ENCODE peak calls at places on chromosomes 7 and 10, in five cellular contexts. H is H9, A is fibroblast of lung, W is transverse colon, R is left ventricle myocardium inferior. D is an unnamed sample. For H3K4me1, the result is how much of the 10 kb centered on the place peaks cover.

GRCh38 chr7:102916881-102917280 is 4.1 kb downstream of the LRRC17 start:
- DNase-seq in H (no peak), A (peak), W (no peak), R (no peak), D (no peak)

GRCh38 chr10:48901152-48901705 is 38.4 kb downstream of the LRRC18 start:
- DNase-seq in A (no peak), W (no peak), R (no peak), H (no peak), D (no peak)

GRCh38 chr10:132563485-132564248 is 26.1 kb downstream of the INPP5A start:
- DNase-seq in W (peak), A (peak), H (peak), R (no peak), D (no peak)

GRCh38 chr7:147535619-147536200 is 1054.9 kb upstream of the C7orf33 start:
- DNase-seq in A (peak), R (no peak), H (no peak), W (no peak), D (no peak)

GRCh38 chr10:100886946-100887345 is 25.8 kb upstream of the SLF2 start:
- DNase-seq in H (peak), A (no peak), R (peak), W (no peak), D (peak)

GRCh38 chr7:136138991-136139390 is 161.8 kb upstream of the MTPN start:
- DNase-seq in H (no peak), W (no peak), A (no peak), R (no peak), D (no peak)

GRCh38 chr7:2497500-2498336 is 21.5 kb upstream of the GRIFIN start:
- DNase-seq in R (no peak), H (no peak), A (no peak), W (no peak), D (no peak)

GRCh38 chr10:71044720-71045119 is 156.4 kb upstream of the PCBD1 start:
- DNase-seq in W (no peak), R (no peak), H (no peak), A (no peak), D (no peak)

GRCh38 chr7:54757711-54758110 is 1.3 kb downstream of the SEC61G start:
- DNase-seq in R (no peak), H (no peak), A (no peak), W (no peak), D (no peak)

GRCh38 chr10:63423489-63423888 is 42.3 kb downstream of the JMJD1C start:
- DNase-seq in W (no peak), R (no peak), H (no peak), A (no peak), D (no peak)

GRCh38 chr7:103113164-103113563 is 35.7 kb downstream of the NAPEPLD start:
- DNase-seq in A (peak), R (no peak), W (no peak), H (no peak), D (no peak)

GRCh38 chr10:132685121-132685891 is 100.6 kb downstream of the NKX6-2 start:
- DNase-seq in A (peak), W (peak), R (peak), H (peak), D (peak)

GRCh38 chr7:100825760-100826545 is 1.4 kb downstream of the EPHB4 start:
- DNase-seq in W (no peak), R (no peak), A (peak), H (no peak), D (no peak)

GRCh38 chr7:77538186-77538907 is 1.3 kb downstream of the PTPN12 start:
- DNase-seq in R (peak), W (peak), H (peak), A (peak), D (peak)

GRCh38 chr7:77536413-77537135 is 521 bp upstream of the PTPN12 start:
- DNase-seq in H (peak), A (peak), R (peak), W (peak), D (peak)

GRCh38 chr7:77538908-77539212 is 1.8 kb downstream of the PTPN12 start:
- DNase-seq in H (no peak), A (no peak), W (no peak), R (no peak), D (no peak)

GRCh38 chr7:77537136-77537594 is at the start of gene PTPN12:
- DNase-seq in A (no peak), H (no peak), W (no peak), R (no peak), D (peak)

DNA sequence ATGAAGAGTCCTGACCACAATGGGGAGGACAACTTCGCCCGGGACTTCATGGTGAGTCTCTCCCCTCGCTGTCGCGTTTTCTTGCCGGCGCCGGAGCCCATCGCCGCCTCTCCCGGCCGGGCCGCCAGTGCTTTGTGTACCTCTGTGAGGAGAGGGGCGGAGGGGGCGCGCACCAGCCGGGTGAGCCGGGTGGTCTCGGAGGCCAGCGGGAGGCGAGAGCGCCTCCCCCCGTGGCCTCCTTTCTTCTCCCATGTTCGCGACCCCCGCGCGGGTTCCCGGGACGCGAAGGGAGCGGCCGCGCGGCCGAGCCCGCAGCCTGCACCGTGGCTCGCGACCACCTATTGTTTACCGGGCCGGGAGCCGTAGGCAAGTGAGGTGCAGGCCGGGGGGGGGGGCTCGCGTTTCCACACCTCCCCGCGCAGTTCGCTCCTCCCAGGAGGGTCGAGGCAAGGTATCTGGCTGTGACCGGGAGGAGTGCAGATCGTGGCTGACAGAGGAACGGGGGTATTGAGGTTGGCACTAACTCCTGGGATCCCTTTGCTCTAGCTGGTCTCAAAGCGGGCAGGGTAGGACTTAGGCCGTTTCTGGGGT is 595 bp downstream of the PTPN12 start:
- DNase-seq in R (peak), A (peak), H (no peak), W (peak), D (peak)
- H3K4me1 ChIP-seq in R (half or more), A (under half), H (under half), W (under half), D (under half)

GRCh38 chr10:127227027-127227426 is 30.6 kb upstream of the INSYN2A start:
- DNase-seq in H (no peak), W (no peak), A (no peak), R (no peak), D (no peak)
- H3K27ac ChIP-seq in H (no peak), W (no peak), A (no peak), R (no peak), D (no peak)

GRCh38 chr7:46357851-46358250 is 436.8 kb upstream of the IGFBP3 start:
- DNase-seq in H (no peak), W (no peak), A (no peak), R (no peak), D (no peak)

GRCh38 chr7:46363688-46364087 is 442.6 kb upstream of the IGFBP3 start:
- DNase-seq in H (no peak), R (no peak), A (no peak), W (no peak), D (peak)

GRCh38 chr7:46357290-46357689 is 436.2 kb upstream of the IGFBP3 start:
- DNase-seq in R (no peak), A (no peak), W (no peak), H (no peak), D (no peak)

GRCh38 chr7:46360255-46360654 is 439.2 kb upstream of the IGFBP3 start:
- DNase-seq in R (no peak), A (no peak), H (no peak), W (no peak), D (no peak)

DNA sequence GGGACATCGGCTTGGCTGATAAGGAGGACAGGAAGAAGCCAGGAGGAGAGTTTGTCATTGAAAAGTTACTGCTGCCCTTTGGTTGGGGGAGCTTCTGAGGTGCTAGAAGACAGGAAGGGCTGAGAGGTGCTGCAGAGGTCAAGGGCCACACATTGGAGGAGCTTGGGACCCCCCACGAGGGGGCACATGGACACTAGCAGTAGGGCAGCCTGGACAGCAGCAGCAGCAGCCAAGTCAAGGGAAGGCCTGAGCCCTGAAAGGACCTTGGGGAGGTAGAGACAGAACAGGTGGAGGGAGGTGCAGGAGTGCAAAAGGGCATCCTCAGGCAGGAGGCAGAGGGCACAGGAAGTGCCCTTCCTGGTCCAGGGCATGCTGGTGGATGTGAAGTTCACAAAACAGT is 439.7 kb upstream of the IGFBP3 start:
- DNase-seq in H (no peak), A (no peak), R (no peak), W (no peak), D (no peak)
- TF ChIP-seq CTCF in H (no peak), A (no peak), R (no peak), W (no peak), D (no peak)

GRCh38 chr7:22860337-22860736 is 37.7 kb upstream of the TOMM7 start:
- DNase-seq in W (no peak), R (no peak), A (no peak), H (no peak), D (no peak)

GRCh38 chr7:22859676-22860290 is 37.1 kb upstream of the TOMM7 start:
- DNase-seq in R (no peak), H (no peak), A (peak), W (no peak), D (no peak)

GRCh38 chr7:22863156-22863899 is 40.7 kb upstream of the TOMM7 start:
- DNase-seq in W (no peak), A (no peak), R (no peak), H (no peak), D (no peak)

GRCh38 chr7:22860784-22861482 is 38.3 kb upstream of the TOMM7 start:
- DNase-seq in A (no peak), H (no peak), R (no peak), W (no peak), D (no peak)

GRCh38 chr7:22861576-22861975 is 38.9 kb upstream of the TOMM7 start:
- DNase-seq in H (no peak), R (no peak), W (no peak), A (no peak), D (no peak)
- H3K4me1 ChIP-seq in H (under half), R (half or more), W (under half), A (under half), D (under half)

GRCh38 chr7:122415510-122415909 is 111.0 kb upstream of the FEZF1 start:
- DNase-seq in W (no peak), A (no peak), R (no peak), H (no peak), D (no peak)
- H3K27ac ChIP-seq in W (no peak), A (no peak), R (no peak), H (no peak), D (no peak)

DNA sequence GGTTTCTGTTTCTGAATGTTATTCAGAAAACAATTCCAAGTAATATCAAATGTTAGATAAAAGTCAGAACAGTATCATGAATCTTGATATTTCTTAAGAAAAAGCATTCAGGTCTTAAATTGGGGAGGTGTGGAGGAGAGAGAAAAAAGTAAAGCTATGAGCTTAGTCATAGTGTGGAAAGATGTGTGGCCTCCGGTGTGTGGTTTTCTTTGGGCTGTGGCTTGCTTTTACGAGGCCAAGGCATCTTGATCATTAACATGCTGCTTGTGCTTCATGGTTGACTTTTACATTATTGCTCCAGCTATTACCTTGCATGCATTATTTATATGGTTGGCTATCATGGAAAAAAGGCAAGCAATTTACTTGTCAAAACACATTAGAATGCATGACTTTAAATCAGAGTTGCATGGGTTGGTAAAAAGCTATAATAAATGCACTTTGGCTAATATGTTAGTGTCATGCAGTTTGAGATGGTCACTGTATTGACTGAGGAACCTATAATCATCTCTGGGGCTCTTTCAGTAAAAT is 300.7 kb upstream of the ADARB2 start:
- DNase-seq in W (no peak), A (no peak), H (no peak), R (no peak), D (no peak)
- TF ChIP-seq CTCF in W (no peak), A (no peak), H (no peak), R (no peak), D (no peak)

GRCh38 chr10:102620138-102620591 is 24.1 kb upstream of the TRIM8 start:
- DNase-seq in A (no peak), R (peak), H (no peak), W (peak), D (no peak)
- H3K4me1 ChIP-seq in A (under half), R (half or more), H (under half), W (half or more), D (under half)

GRCh38 chr7:20348408-20348807 is 17.7 kb downstream of the ITGB8 start:
- DNase-seq in W (no peak), A (no peak), R (no peak), H (no peak), D (no peak)

GRCh38 chr7:20351901-20352300 is 21.2 kb downstream of the ITGB8 start:
- DNase-seq in A (peak), R (no peak), W (no peak), H (no peak), D (no peak)

GRCh38 chr7:20350518-20350951 is 19.8 kb downstream of the ITGB8 start:
- DNase-seq in W (peak), R (no peak), A (peak), H (no peak), D (no peak)

GRCh38 chr7:20352573-20353304 is 22.0 kb downstream of the ITGB8 start:
- DNase-seq in R (no peak), A (peak), H (no peak), W (no peak), D (no peak)

GRCh38 chr7:20350996-20351692 is 20.4 kb downstream of the ITGB8 start:
- DNase-seq in R (no peak), W (no peak), H (no peak), A (no peak), D (no peak)
- H3K27ac ChIP-seq in R (no peak), W (peak), H (no peak), A (no peak), D (no peak)

GRCh38 chr7:99452541-99452940 is 13.4 kb downstream of the ATP5MF start:
- DNase-seq in A (no peak), R (no peak), W (no peak), H (no peak), D (no peak)

GRCh38 chr7:99451936-99452335 is 13.2 kb downstream of the CPSF4 start:
- DNase-seq in A (no peak), R (peak), H (no peak), W (no peak), D (no peak)

GRCh38 chr7:99448855-99449254 is 10.1 kb downstream of the CPSF4 start:
- DNase-seq in H (no peak), A (no peak), R (no peak), W (no peak), D (no peak)

GRCh38 chr7:99446096-99446495 is 7.4 kb downstream of the CPSF4 start:
- DNase-seq in R (no peak), A (peak), H (no peak), W (no peak), D (no peak)

DNA sequence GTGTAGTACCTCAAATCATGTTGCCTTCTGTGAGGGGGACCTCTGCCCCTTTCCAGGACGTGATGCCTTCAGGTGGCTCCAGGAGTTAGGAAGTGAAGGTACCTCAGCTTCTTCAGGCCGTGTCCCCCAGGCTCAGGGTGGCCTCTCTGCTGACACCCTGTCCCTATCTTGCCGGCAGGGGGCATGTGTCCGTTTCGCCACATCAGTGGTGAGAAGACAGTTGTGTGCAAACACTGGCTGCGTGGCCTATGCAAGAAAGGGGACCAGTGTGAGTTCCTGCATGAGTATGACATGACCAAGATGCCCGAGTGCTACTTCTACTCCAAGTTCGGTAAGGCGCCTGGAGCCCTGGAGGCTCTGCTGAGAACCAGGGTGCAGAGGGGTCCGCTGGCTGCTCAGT is 9.2 kb downstream of the CPSF4 start:
- DNase-seq in W (no peak), H (no peak), A (no peak), R (no peak), D (no peak)
- TF ChIP-seq CTCF in W (no peak), H (peak), A (no peak), R (no peak), D (no peak)

GRCh38 chr10:14605231-14605925 is 169.3 kb downstream of the FAM107B start:
- DNase-seq in A (peak), W (no peak), R (no peak), H (peak), D (no peak)

GRCh38 chr10:14603539-14604102 is 171.1 kb downstream of the FAM107B start:
- DNase-seq in A (no peak), H (peak), W (no peak), R (no peak), D (no peak)

GRCh38 chr10:14602807-14603538 is 171.7 kb downstream of the FAM107B start:
- DNase-seq in H (no peak), R (no peak), A (no peak), W (no peak), D (no peak)

GRCh38 chr10:14606633-14607032 is 168.1 kb downstream of the FAM107B start:
- DNase-seq in H (no peak), R (no peak), A (no peak), W (no peak), D (no peak)

DNA sequence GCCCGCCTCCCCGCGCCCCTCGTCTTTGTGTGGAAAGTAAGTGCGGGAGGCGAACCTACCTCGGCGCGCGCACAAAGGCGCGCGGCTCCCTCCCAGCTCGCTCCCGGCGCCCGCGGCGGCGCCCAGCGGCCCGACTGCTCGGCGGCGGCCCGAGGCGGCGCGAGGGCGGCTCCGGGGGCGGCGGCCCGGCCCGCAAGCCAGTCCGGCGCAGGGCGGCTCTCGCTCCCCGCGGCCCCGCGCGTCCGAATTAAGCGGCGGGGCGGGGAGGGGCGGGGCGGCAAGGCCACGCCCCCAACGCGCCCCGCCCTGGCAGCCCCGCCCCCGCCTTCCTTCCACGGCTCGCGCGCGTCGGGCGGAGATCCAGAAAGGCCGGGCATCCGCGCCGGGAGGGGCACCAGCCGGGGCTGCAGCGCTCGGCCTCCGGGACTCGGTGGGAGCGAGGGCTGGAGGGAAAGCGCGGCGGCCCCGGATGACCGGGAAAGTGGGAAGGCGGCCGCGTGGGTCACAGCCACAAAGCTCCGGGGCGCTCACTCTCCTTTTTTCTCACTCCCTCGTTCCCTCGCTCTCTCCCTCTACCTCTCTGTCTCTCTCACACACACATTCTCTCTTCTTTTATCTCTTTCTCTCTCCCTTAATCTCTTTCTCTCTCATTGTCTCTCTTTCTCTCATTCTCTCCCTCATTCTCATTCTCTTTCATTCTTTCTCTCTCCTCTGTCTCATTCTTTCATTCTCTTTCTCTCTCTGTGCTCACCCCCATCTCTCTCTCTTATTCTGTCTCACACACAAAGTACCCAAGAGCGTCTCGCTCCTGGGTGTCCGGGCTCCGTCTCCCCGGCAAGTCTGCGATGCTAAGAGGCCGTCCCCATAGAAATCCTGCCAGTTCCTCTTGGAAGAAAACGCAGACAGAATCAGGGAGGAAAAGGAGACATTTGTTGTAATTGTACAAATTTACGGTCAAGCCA is 170.2 kb downstream of the FAM107B start:
- DNase-seq in R (peak), A (peak), W (peak), H (peak), D (peak)
- H3K4me1 ChIP-seq in R (under half), A (under half), W (under half), H (under half), D (under half)

D was measured in right lobe of liver.